ENCODE peak calls at places on chromosomes 2 and 18, in four cellular contexts. One of them, this sample, is unnamed.

GRCh38 chr2:282693-283263 is 5.1 kb downstream of the ALKAL2 start:
- DNase-seq in mucosa of descending colon: no peak
- DNase-seq in breast epithelium: no peak
- DNase-seq in lower lobe of right lung: no peak
- DNase-seq in this sample: no peak

GRCh38 chr2:95313296-95314265 is 16.4 kb downstream of the KCNIP3 start:
- DNase-seq in mucosa of descending colon: peak; percentile 14
- DNase-seq in breast epithelium: no peak
- DNase-seq in lower lobe of right lung: no peak
- DNase-seq in this sample: no peak

GRCh38 chr2:36802952-36803351 is 106.4 kb downstream of the VIT start:
- DNase-seq in mucosa of descending colon: no peak
- DNase-seq in breast epithelium: no peak
- DNase-seq in lower lobe of right lung: no peak
- DNase-seq in this sample: no peak

GRCh38 chr2:166609183-166609959 is 115.3 kb upstream of the SCN7A start:
- DNase-seq in mucosa of descending colon: no peak
- DNase-seq in breast epithelium: no peak
- DNase-seq in lower lobe of right lung: no peak
- DNase-seq in this sample: no peak

GRCh38 chr2:164014068-164014577 is 278.3 kb upstream of the FIGN start:
- DNase-seq in mucosa of descending colon: no peak
- DNase-seq in breast epithelium: no peak
- DNase-seq in lower lobe of right lung: no peak
- DNase-seq in this sample: no peak

GRCh38 chr18:25229080-25229479 is 122.9 kb downstream of the ZNF521 start:
- DNase-seq in mucosa of descending colon: no peak
- DNase-seq in breast epithelium: no peak
- DNase-seq in lower lobe of right lung: no peak
- DNase-seq in this sample: no peak

GRCh38 chr2:240224676-240225075 is 84.2 kb upstream of the OTOS start:
- DNase-seq in mucosa of descending colon: no peak
- DNase-seq in breast epithelium: peak; percentile 27
- DNase-seq in lower lobe of right lung: no peak
- DNase-seq in this sample: no peak

GRCh38 chr18:9428301-9428706 is 47.0 kb upstream of the RALBP1 start:
- DNase-seq in mucosa of descending colon: no peak
- DNase-seq in breast epithelium: peak; percentile 62
- DNase-seq in lower lobe of right lung: no peak
- DNase-seq in this sample: no peak

GRCh38 chr2:40251146-40251545 is 200.7 kb downstream of the SLC8A1 start:
- DNase-seq in mucosa of descending colon: no peak
- DNase-seq in breast epithelium: no peak
- DNase-seq in lower lobe of right lung: no peak
- DNase-seq in this sample: no peak

GRCh38 chr2:46836295-46837111 is 79.1 kb downstream of the MCFD2 start:
- DNase-seq in mucosa of descending colon: no peak
- DNase-seq in breast epithelium: no peak
- DNase-seq in lower lobe of right lung: no peak
- DNase-seq in this sample: no peak

GRCh38 chr2:75592888-75593287 is 32.1 kb upstream of the EVA1A start:
- DNase-seq in mucosa of descending colon: no peak
- DNase-seq in breast epithelium: no peak
- DNase-seq in lower lobe of right lung: no peak
- DNase-seq in this sample: no peak

GRCh38 chr18:77068321-77068841 is 64.2 kb downstream of the MBP start:
- DNase-seq in mucosa of descending colon: no peak
- DNase-seq in breast epithelium: no peak
- DNase-seq in lower lobe of right lung: no peak
- DNase-seq in this sample: peak; percentile 55

GRCh38 chr18:51619283-51619682 is 421.8 kb upstream of the MEX3C start:
- DNase-seq in mucosa of descending colon: no peak
- DNase-seq in breast epithelium: no peak
- DNase-seq in lower lobe of right lung: no peak
- DNase-seq in this sample: no peak

GRCh38 chr2:109549016-109549595 is 64.7 kb downstream of the SEPTIN10 start:
- DNase-seq in mucosa of descending colon: no peak
- DNase-seq in breast epithelium: no peak
- DNase-seq in lower lobe of right lung: no peak
- DNase-seq in this sample: no peak

GRCh38 chr18:5895300-5895885 is at the start of gene TMEM200C:
- DNase-seq in mucosa of descending colon: no peak
- DNase-seq in breast epithelium: no peak
- DNase-seq in lower lobe of right lung: peak; percentile 51
- DNase-seq in this sample: no peak

GRCh38 chr2:35503738-35504160 is 851.8 kb upstream of the CRIM1 start:
- DNase-seq in mucosa of descending colon: no peak
- DNase-seq in breast epithelium: no peak
- DNase-seq in lower lobe of right lung: no peak
- DNase-seq in this sample: no peak

GRCh38 chr2:63692002-63692606 is 103.3 kb downstream of the MDH1 start:
- DNase-seq in mucosa of descending colon: no peak
- DNase-seq in breast epithelium: no peak
- DNase-seq in lower lobe of right lung: no peak
- DNase-seq in this sample: no peak

GRCh38 chr2:4715065-4715464 is 977.1 kb upstream of the SOX11 start:
- DNase-seq in mucosa of descending colon: no peak
- DNase-seq in breast epithelium: no peak
- DNase-seq in lower lobe of right lung: no peak
- DNase-seq in this sample: no peak

GRCh38 chr18:79524181-79525078 is 128.7 kb downstream of the NFATC1 start:
- DNase-seq in mucosa of descending colon: no peak
- DNase-seq in breast epithelium: peak; percentile 37
- DNase-seq in lower lobe of right lung: peak; percentile 48
- DNase-seq in this sample: peak; percentile 68

GRCh38 chr2:143575340-143575739 is 446.1 kb downstream of the ARHGAP15 start:
- DNase-seq in mucosa of descending colon: no peak
- DNase-seq in breast epithelium: no peak
- DNase-seq in lower lobe of right lung: no peak
- DNase-seq in this sample: no peak

GRCh38 chr2:46471-47345 is at the start of gene FAM110C:
- DNase-seq in mucosa of descending colon: peak; percentile 92
- DNase-seq in breast epithelium: peak; percentile 83
- DNase-seq in lower lobe of right lung: peak; percentile 81
- DNase-seq in this sample: no peak

GRCh38 chr2:180443896-180444295 is 436.8 kb upstream of the CWC22 start:
- DNase-seq in mucosa of descending colon: no peak
- DNase-seq in breast epithelium: no peak
- DNase-seq in lower lobe of right lung: no peak
- DNase-seq in this sample: no peak

GRCh38 chr2:39663187-39663930 is 2.4 kb upstream of the TMEM178A start:
- DNase-seq in mucosa of descending colon: no peak
- DNase-seq in breast epithelium: no peak
- DNase-seq in lower lobe of right lung: no peak
- DNase-seq in this sample: no peak

GRCh38 chr2:224217962-224218347 is 178.9 kb upstream of the SERPINE2 start:
- DNase-seq in mucosa of descending colon: no peak
- DNase-seq in breast epithelium: no peak
- DNase-seq in lower lobe of right lung: no peak
- DNase-seq in this sample: no peak

GRCh38 chr2:174535757-174536703 is 49.2 kb upstream of the GPR155 start:
- DNase-seq in mucosa of descending colon: no peak
- DNase-seq in breast epithelium: no peak
- DNase-seq in lower lobe of right lung: no peak
- DNase-seq in this sample: no peak

GRCh38 chr18:54679318-54680149 is 88.5 kb downstream of the DYNAP start:
- DNase-seq in mucosa of descending colon: no peak
- DNase-seq in breast epithelium: no peak
- DNase-seq in lower lobe of right lung: no peak
- DNase-seq in this sample: peak; percentile 2

GRCh38 chr18:68263481-68263880 is 451.4 kb downstream of the TMX3 start:
- DNase-seq in mucosa of descending colon: no peak
- DNase-seq in breast epithelium: no peak
- DNase-seq in lower lobe of right lung: no peak
- DNase-seq in this sample: no peak

GRCh38 chr2:12821656-12822055 is 104.9 kb downstream of the TRIB2 start:
- DNase-seq in mucosa of descending colon: no peak
- DNase-seq in breast epithelium: no peak
- DNase-seq in lower lobe of right lung: no peak
- DNase-seq in this sample: no peak

GRCh38 chr18:80143876-80144275 is 34.8 kb downstream of the ADNP2 start:
- DNase-seq in mucosa of descending colon: no peak
- DNase-seq in breast epithelium: no peak
- DNase-seq in lower lobe of right lung: no peak
- DNase-seq in this sample: no peak

GRCh38 chr2:106144621-106145331 is 49.3 kb downstream of the UXS1 start:
- DNase-seq in mucosa of descending colon: no peak
- DNase-seq in breast epithelium: no peak
- DNase-seq in lower lobe of right lung: no peak
- DNase-seq in this sample: no peak

GRCh38 chr2:127185093-127185492 is 35.0 kb downstream of the CYP27C1 start:
- DNase-seq in mucosa of descending colon: no peak
- DNase-seq in breast epithelium: no peak
- DNase-seq in lower lobe of right lung: no peak
- DNase-seq in this sample: no peak

GRCh38 chr2:41033127-41033526 is 581.2 kb upstream of the SLC8A1 start:
- DNase-seq in mucosa of descending colon: no peak
- DNase-seq in breast epithelium: no peak
- DNase-seq in lower lobe of right lung: no peak
- DNase-seq in this sample: no peak

GRCh38 chr2:206218792-206219509 is 55.5 kb upstream of the ZDBF2 start:
- DNase-seq in mucosa of descending colon: no peak
- DNase-seq in breast epithelium: no peak
- DNase-seq in lower lobe of right lung: no peak
- DNase-seq in this sample: no peak

GRCh38 chr2:136386046-136386445 is 268.1 kb upstream of the CXCR4 start:
- DNase-seq in mucosa of descending colon: no peak
- DNase-seq in breast epithelium: no peak
- DNase-seq in lower lobe of right lung: no peak
- DNase-seq in this sample: no peak

GRCh38 chr2:136439277-136439676 is 321.3 kb upstream of the CXCR4 start:
- DNase-seq in mucosa of descending colon: no peak
- DNase-seq in breast epithelium: no peak
- DNase-seq in lower lobe of right lung: no peak
- DNase-seq in this sample: no peak

DNA sequence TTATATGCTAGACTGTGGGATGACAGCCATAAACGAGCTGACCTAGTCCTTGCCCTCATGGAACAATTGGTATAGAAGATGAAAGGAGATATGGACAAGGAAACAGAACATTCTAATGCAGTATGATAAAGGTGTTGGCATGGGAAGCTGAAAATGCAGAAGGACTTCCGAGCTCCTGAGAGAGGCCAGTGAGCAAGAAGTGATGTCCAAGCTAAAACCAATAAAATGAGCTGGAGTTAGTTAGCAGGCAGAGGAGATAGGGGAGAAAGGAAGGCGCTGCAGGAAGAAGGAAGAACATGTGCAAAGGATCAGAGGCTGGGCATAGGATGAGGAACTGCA is 64.5 kb downstream of the BOD1L2 start:
- DNase-seq in mucosa of descending colon: no peak
- DNase-seq in breast epithelium: no peak
- DNase-seq in lower lobe of right lung: no peak
- DNase-seq in this sample: no peak
- H3K36me3 ChIP-seq in mucosa of descending colon: no peaks in the 10 kb centered on the region
- H3K36me3 ChIP-seq in breast epithelium: no peaks in the 10 kb centered on the region
- H3K36me3 ChIP-seq in lower lobe of right lung: no peaks in the 10 kb centered on the region
- H3K36me3 ChIP-seq in this sample: no peaks in the 10 kb centered on the region

GRCh38 chr2:121888189-121888557 is 132.7 kb downstream of the TSN start:
- DNase-seq in mucosa of descending colon: no peak
- DNase-seq in breast epithelium: no peak
- DNase-seq in lower lobe of right lung: no peak
- DNase-seq in this sample: no peak
- TF ChIP-seq CTCF in mucosa of descending colon: peak; percentile 8
- TF ChIP-seq CTCF in breast epithelium: peak; percentile 11
- TF ChIP-seq CTCF in lower lobe of right lung: peak; percentile 24
- TF ChIP-seq CTCF in this sample: peak; percentile 53

GRCh38 chr2:86608832-86609231 is 14.8 kb downstream of the RNF103 start:
- DNase-seq in mucosa of descending colon: no peak
- DNase-seq in breast epithelium: no peak
- DNase-seq in lower lobe of right lung: no peak
- DNase-seq in this sample: no peak

GRCh38 chr2:86615596-86615995 is 8.1 kb downstream of the RNF103 start:
- DNase-seq in mucosa of descending colon: no peak
- DNase-seq in breast epithelium: no peak
- DNase-seq in lower lobe of right lung: no peak
- DNase-seq in this sample: no peak

GRCh38 chr2:86613515-86613914 is 10.2 kb downstream of the RNF103 start:
- DNase-seq in mucosa of descending colon: no peak
- DNase-seq in breast epithelium: no peak
- DNase-seq in lower lobe of right lung: no peak
- DNase-seq in this sample: no peak

GRCh38 chr2:86616502-86616901 is 7.2 kb downstream of the RNF103 start:
- DNase-seq in mucosa of descending colon: no peak
- DNase-seq in breast epithelium: no peak
- DNase-seq in lower lobe of right lung: no peak
- DNase-seq in this sample: no peak

GRCh38 chr2:86610871-86611270 is 12.8 kb downstream of the RNF103 start:
- DNase-seq in mucosa of descending colon: no peak
- DNase-seq in breast epithelium: no peak
- DNase-seq in lower lobe of right lung: no peak
- DNase-seq in this sample: no peak
- H3K36me3 ChIP-seq in mucosa of descending colon: no peaks in the 10 kb centered on the region
- H3K36me3 ChIP-seq in breast epithelium: no peaks in the 10 kb centered on the region
- H3K36me3 ChIP-seq in lower lobe of right lung: peaks cover 64% of the 10 kb centered on the region
- H3K36me3 ChIP-seq in this sample: peaks cover 9% of the 10 kb centered on the region

DNA sequence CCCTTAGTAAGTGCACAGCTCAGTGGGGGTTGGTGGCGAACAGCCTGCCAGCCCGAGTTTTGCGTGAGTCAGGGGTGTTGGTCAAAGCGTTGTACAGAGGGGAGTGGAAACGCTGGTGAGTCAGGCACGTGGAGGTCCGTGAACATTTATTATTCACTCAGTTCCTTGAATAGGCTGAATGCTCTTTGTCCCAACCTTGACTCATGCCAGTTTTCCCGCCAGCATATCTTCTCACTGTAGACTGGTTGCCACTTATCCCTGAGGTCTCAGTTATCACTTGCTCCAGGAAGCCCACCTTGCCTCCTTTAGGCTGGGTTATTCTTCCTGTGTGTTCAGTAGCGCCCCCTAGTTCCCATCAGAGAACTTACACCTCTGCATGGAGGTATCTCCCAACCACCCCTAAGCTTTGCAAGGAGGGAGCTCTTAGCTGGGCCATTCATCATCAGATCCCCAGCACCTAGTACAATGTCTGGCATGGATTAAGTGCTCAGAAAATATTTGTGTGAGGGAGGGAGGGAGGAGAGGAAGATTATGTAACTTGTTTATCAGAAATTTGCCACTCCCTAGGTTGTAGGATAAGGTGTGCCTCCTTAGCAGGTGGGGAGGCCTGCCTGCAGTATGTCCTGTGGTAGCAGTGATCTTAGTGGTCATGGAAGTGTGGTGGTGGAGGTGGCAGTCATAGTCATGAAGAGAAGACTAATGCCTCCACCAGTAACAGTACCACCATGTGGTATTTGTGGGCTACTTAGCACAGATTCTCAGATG is 72.1 kb downstream of the CABLES1 start:
- DNase-seq in mucosa of descending colon: no peak
- DNase-seq in breast epithelium: no peak
- DNase-seq in lower lobe of right lung: no peak
- DNase-seq in this sample: no peak
- TF ChIP-seq CTCF in mucosa of descending colon: no peak
- TF ChIP-seq CTCF in breast epithelium: no peak
- TF ChIP-seq CTCF in lower lobe of right lung: peak; percentile 25
- TF ChIP-seq CTCF in this sample: peak; percentile 44